ENCODE peak calls at places on chromosomes 1 and 21, in four cellular contexts. C is HepG2, Z is A549, X is K562. K is an unnamed sample.

GRCh38 chr1:20174937-20175666 is 10.8 kb upstream of the UBXN10 start:
- DNase-seq in Z (no peak), C (no peak), X (no peak), K (no peak)

GRCh38 chr1:225940385-225941151 is 452 bp downstream of the LEFTY2 start:
- DNase-seq in X (no peak), C (no peak), Z (no peak), K (no peak)

GRCh38 chr1:3553166-3553939 is 58.0 kb downstream of the MEGF6 start:
- DNase-seq in X (no peak), C (no peak), Z (no peak), K (no peak)

GRCh38 chr1:35708179-35708891 is 10.3 kb downstream of the C1orf216 start:
- DNase-seq in X (no peak), Z (no peak), C (no peak), K (peak)

GRCh38 chr1:212649020-212649419 is 40.5 kb downstream of the ATF3 start:
- DNase-seq in X (no peak), C (no peak), Z (no peak), K (no peak)

GRCh38 chr21:38809170-38809878 is 3.6 kb downstream of the ETS2 start:
- DNase-seq in C (no peak), Z (no peak), X (no peak), K (no peak)

GRCh38 chr1:207853372-207853757 is 57.6 kb downstream of the CD34 start:
- DNase-seq in X (no peak), Z (no peak), C (no peak), K (no peak)

GRCh38 chr1:201602413-201603265 is 63.7 kb downstream of the NAV1 start:
- DNase-seq in C (no peak), Z (peak), X (no peak), K (no peak)

GRCh38 chr1:41936107-41936506 is 17.4 kb upstream of the HIVEP3 start:
- DNase-seq in X (no peak), C (no peak), Z (no peak), K (no peak)

GRCh38 chr1:218345673-218346390 is 696 bp downstream of the TGFB2 start:
- DNase-seq in X (peak), Z (no peak), C (peak), K (peak)

GRCh38 chr1:244063498-244063897 is 12.4 kb downstream of the ZBTB18 start:
- DNase-seq in C (no peak), X (no peak), Z (no peak), K (no peak)

GRCh38 chr1:151511636-151512215 is 539 bp downstream of the CGN start:
- DNase-seq in Z (peak), X (no peak), C (no peak), K (peak)

GRCh38 chr1:202733251-202733650 is 23.0 kb upstream of the SYT2 start:
- DNase-seq in Z (no peak), X (no peak), C (no peak), K (no peak)
- TF ChIP-seq NR3C1 in Z (no peak), X (no peak), C (no peak), K (no peak)

GRCh38 chr1:25616080-25616931 is at the start of gene MAN1C1:
- DNase-seq in X (peak), C (peak), Z (peak), K (peak)
- TF ChIP-seq NR3C1 in X (no peak), C (no peak), Z (no peak), K (no peak)

GRCh38 chr1:16720403-16721223 is 19.7 kb upstream of the RNU1-4 start:
- DNase-seq in X (peak), C (no peak), Z (no peak), K (no peak)
- TF ChIP-seq NR3C1 in X (no peak), C (no peak), Z (no peak), K (no peak)

GRCh38 chr1:27144349-27144748 is 10.6 kb downstream of the SLC9A1 start:
- DNase-seq in C (no peak), X (no peak), Z (no peak), K (no peak)
- TF ChIP-seq NR3C1 in C (no peak), X (no peak), Z (no peak), K (no peak)

GRCh38 chr1:209672705-209673630 is 2.2 kb upstream of the G0S2 start:
- DNase-seq in X (no peak), C (no peak), Z (no peak), K (no peak)

GRCh38 chr1:209678981-209679539 is 3.8 kb downstream of the G0S2 start:
- DNase-seq in Z (no peak), X (no peak), C (no peak), K (no peak)

GRCh38 chr1:209674957-209675566 is at the start of gene G0S2:
- DNase-seq in Z (no peak), X (no peak), C (no peak), K (peak)

GRCh38 chr1:209673631-209674417 is 1.4 kb upstream of the G0S2 start:
- DNase-seq in Z (no peak), C (no peak), X (no peak), K (no peak)

GRCh38 chr1:209675567-209676154 is 449 bp downstream of the G0S2 start:
- DNase-seq in X (no peak), Z (no peak), C (no peak), K (peak)
- TF ChIP-seq NR3C1 in X (no peak), Z (no peak), C (no peak), K (no peak)

GRCh38 chr1:153277852-153278251 is 18.4 kb downstream of the LORICRIN start:
- DNase-seq in Z (peak), X (peak), C (peak), K (peak)
- TF ChIP-seq NR3C1 in Z (no peak), X (no peak), C (no peak), K (no peak)

GRCh38 chr1:97277891-97278662 is 556.5 kb downstream of the PTBP2 start:
- DNase-seq in Z (peak), C (no peak), X (no peak), K (no peak)
- TF ChIP-seq NR3C1 in Z (no peak), C (no peak), X (no peak), K (no peak)

GRCh38 chr1:11482904-11483479 is 4.0 kb downstream of the DISP3 start:
- DNase-seq in C (no peak), X (no peak), Z (no peak), K (no peak)

GRCh38 chr1:11485191-11485590 is 6.2 kb downstream of the DISP3 start:
- DNase-seq in Z (no peak), C (no peak), X (no peak), K (no peak)

GRCh38 chr1:11482186-11482585 is 3.2 kb downstream of the DISP3 start:
- DNase-seq in X (no peak), C (no peak), Z (no peak), K (no peak)

GRCh38 chr1:11483581-11484320 is 4.8 kb downstream of the DISP3 start:
- DNase-seq in C (no peak), X (no peak), Z (no peak), K (no peak)

DNA sequence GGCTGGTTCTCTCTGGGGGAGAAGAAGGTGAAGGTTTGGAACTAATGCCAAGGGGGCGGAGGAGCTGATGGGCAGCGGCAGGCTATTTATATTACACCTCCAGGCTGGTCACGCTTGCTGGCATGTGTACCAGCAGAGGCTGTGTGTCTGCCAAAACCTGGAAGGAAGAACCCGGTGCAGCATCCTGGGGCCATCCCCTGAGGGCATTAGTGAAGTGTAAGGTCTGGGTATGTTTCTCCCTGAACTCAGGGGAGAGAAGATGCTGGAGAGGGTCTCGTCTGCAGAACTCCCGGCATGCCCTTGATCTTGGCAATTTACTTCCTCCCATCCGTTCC is 5.3 kb downstream of the DISP3 start:
- DNase-seq in Z (no peak), X (no peak), C (no peak), K (no peak)
- TF ChIP-seq NR3C1 in Z (no peak), X (no peak), C (no peak), K (no peak)

K was measured in WTC11.